ENCODE peak calls at places on chromosomes 7 and 10, in six cellular contexts. Y is Peyer's patch, W is heart left ventricle, Z is transverse colon, E is right lobe of liver, P is uterus. S is an unnamed sample.

GRCh38 chr10:88417337-88417736 is 165.8 kb downstream of the RNLS start:
- DNase-seq in Y (no peak), W (no peak), Z (no peak), E (no peak), P (no peak), S (no peak)

GRCh38 chr7:157903715-157904114 is 566.9 kb downstream of the DNAJB6 start:
- DNase-seq in Y (no peak), W (no peak), Z (no peak), E (peak), P (no peak), S (no peak)

GRCh38 chr7:1122832-1123501 is 35.1 kb downstream of the GPER1 start:
- DNase-seq in Y (no peak), W (peak), Z (no peak), E (no peak), P (no peak), S (no peak)

GRCh38 chr10:22693371-22693784 is 21.0 kb downstream of the PIP4K2A start:
- DNase-seq in Y (no peak), W (no peak), Z (no peak), E (no peak), P (no peak), S (no peak)

GRCh38 chr7:80480566-80480965 is 31.3 kb downstream of the GNAT3 start:
- DNase-seq in Y (no peak), W (no peak), Z (no peak), E (no peak), P (no peak), S (no peak)

GRCh38 chr7:22718200-22718711 is 8.7 kb upstream of the IL6 start:
- DNase-seq in Y (no peak), W (no peak), Z (no peak), E (no peak), P (no peak), S (no peak)

GRCh38 chr10:87635498-87636312 is 24.0 kb upstream of the PAPSS2 start:
- DNase-seq in Y (no peak), W (no peak), Z (no peak), E (no peak), P (no peak), S (no peak)

GRCh38 chr7:120272261-120272895 is 597 bp upstream of the KCND2 start:
- DNase-seq in Y (no peak), W (no peak), Z (no peak), E (no peak), P (peak), S (no peak)

GRCh38 chr10:86348321-86349210 is 18.0 kb downstream of the GRID1 start:
- DNase-seq in Y (no peak), W (no peak), Z (no peak), E (no peak), P (no peak), S (no peak)

GRCh38 chr7:132876576-132876975 is 205.3 kb downstream of the CHCHD3 start:
- DNase-seq in Y (no peak), W (no peak), Z (no peak), E (no peak), P (no peak), S (no peak)

GRCh38 chr7:157683251-157684156 is 346.7 kb downstream of the DNAJB6 start:
- DNase-seq in Y (no peak), W (no peak), Z (no peak), E (no peak), P (no peak), S (no peak)

GRCh38 chr10:131141645-131142445 is 169.7 kb downstream of the TCERG1L start:
- DNase-seq in Y (no peak), W (no peak), Z (no peak), E (no peak), P (no peak), S (no peak)

GRCh38 chr10:106636781-106637491 is 527.6 kb downstream of the SORCS1 start:
- DNase-seq in Y (no peak), W (no peak), Z (no peak), E (no peak), P (no peak), S (no peak)

GRCh38 chr7:128215281-128215680 is 25.8 kb upstream of the LEP start:
- DNase-seq in Y (no peak), W (no peak), Z (no peak), E (no peak), P (no peak), S (no peak)

GRCh38 chr7:81618400-81619014 is 151.3 kb downstream of the HGF start:
- DNase-seq in Y (no peak), W (no peak), Z (no peak), E (no peak), P (no peak), S (no peak)

GRCh38 chr7:127447326-127447945 is 54.9 kb upstream of the ZNF800 start:
- DNase-seq in Y (peak), W (no peak), Z (peak), E (no peak), P (no peak), S (no peak)

GRCh38 chr10:71767420-71768035 is 5.8 kb downstream of the VSIR start:
- DNase-seq in Y (no peak), W (peak), Z (peak), E (no peak), P (peak), S (no peak)

GRCh38 chr10:72834183-72834825 is 59.2 kb upstream of the OIT3 start:
- DNase-seq in Y (no peak), W (peak), Z (no peak), E (no peak), P (peak), S (peak)

GRCh38 chr7:101096331-101096956 is 11.2 kb downstream of the TRIM56 start:
- DNase-seq in Y (no peak), W (no peak), Z (no peak), E (no peak), P (no peak), S (no peak)

GRCh38 chr7:157490465-157490912 is 153.7 kb downstream of the DNAJB6 start:
- DNase-seq in Y (no peak), W (peak), Z (no peak), E (peak), P (peak), S (no peak)

GRCh38 chr7:43636093-43636492 is 53.2 kb downstream of the STK17A start:
- DNase-seq in Y (no peak), W (no peak), Z (no peak), E (no peak), P (no peak), S (peak)

GRCh38 chr7:45978010-45978681 is 57.1 kb upstream of the IGFBP3 start:
- DNase-seq in Y (no peak), W (no peak), Z (no peak), E (no peak), P (peak), S (peak)

GRCh38 chr10:100985336-100985735 is 2.0 kb downstream of the MRPL43 start:
- DNase-seq in Y (no peak), W (no peak), Z (no peak), E (no peak), P (no peak), S (no peak)

GRCh38 chr7:151247611-151248176 is 800 bp downstream of the SMARCD3 start:
- DNase-seq in Y (no peak), W (peak), Z (no peak), E (no peak), P (no peak), S (no peak)

GRCh38 chr7:15104411-15105092 is 202.0 kb upstream of the DGKB start:
- DNase-seq in Y (no peak), W (no peak), Z (no peak), E (no peak), P (no peak), S (no peak)

GRCh38 chr10:71176661-71177060 is 35.7 kb upstream of the UNC5B start:
- DNase-seq in Y (no peak), W (no peak), Z (no peak), E (no peak), P (no peak), S (no peak)

GRCh38 chr7:112422842-112423496 is 27.3 kb upstream of the IFRD1 start:
- DNase-seq in Y (peak), W (peak), Z (peak), E (peak), P (peak), S (peak)

GRCh38 chr7:38318241-38318640 is 44.8 kb upstream of the TARP start:
- DNase-seq in Y (no peak), W (no peak), Z (no peak), E (no peak), P (no peak), S (no peak)

GRCh38 chr7:105806592-105807266 is 69.7 kb downstream of the ATXN7L1 start:
- DNase-seq in Y (peak), W (no peak), Z (peak), E (no peak), P (no peak), S (no peak)

GRCh38 chr10:4191354-4191753 is 406.3 kb upstream of the KLF6 start:
- DNase-seq in Y (no peak), W (no peak), Z (no peak), E (no peak), P (no peak), S (no peak)

GRCh38 chr10:29157321-29157720 is 131.5 kb upstream of the LYZL1 start:
- DNase-seq in Y (no peak), W (no peak), Z (no peak), E (no peak), P (no peak), S (no peak)

GRCh38 chr10:33032354-33033254 is 74.6 kb upstream of the ITGB1 start:
- DNase-seq in Y (no peak), W (no peak), Z (no peak), E (no peak), P (no peak), S (no peak)

GRCh38 chr7:101234636-101235035 is 3.0 kb downstream of the CLDN15 start:
- DNase-seq in Y (no peak), W (no peak), Z (peak), E (no peak), P (no peak), S (no peak)

GRCh38 chr10:99285846-99286245 is 43.3 kb upstream of the CNNM1 start:
- DNase-seq in Y (no peak), W (no peak), Z (no peak), E (no peak), P (no peak), S (no peak)

GRCh38 chr10:127600479-127600878 is 51.4 kb downstream of the NPS start:
- DNase-seq in Y (no peak), W (no peak), Z (no peak), E (no peak), P (no peak), S (no peak)

GRCh38 chr7:94301024-94301588 is 93.6 kb upstream of the COL1A2 start:
- DNase-seq in Y (peak), W (peak), Z (peak), E (no peak), P (peak), S (peak)

GRCh38 chr7:115511330-115511729 is 519.2 kb downstream of the TFEC start:
- DNase-seq in Y (no peak), W (no peak), Z (no peak), E (no peak), P (no peak), S (no peak)

GRCh38 chr10:105409370-105409769 is 768.3 kb downstream of the SORCS3 start:
- DNase-seq in Y (no peak), W (no peak), Z (no peak), E (no peak), P (no peak), S (no peak)

GRCh38 chr10:105413997-105414396 is 772.9 kb downstream of the SORCS3 start:
- DNase-seq in Y (no peak), W (no peak), Z (no peak), E (no peak), P (no peak), S (no peak)
- TF ChIP-seq POLR2A in Y (no peak), W (no peak), Z (no peak), E (no peak), P (no peak), S (no peak)

GRCh38 chr7:2232766-2233520 is at the start of gene MAD1L1:
- DNase-seq in Y (peak), W (peak), Z (peak), E (peak), P (peak), S (peak)
- TF ChIP-seq POLR2A in Y (peak), W (peak), Z (peak), E (peak), P (peak), S (peak)

DNA sequence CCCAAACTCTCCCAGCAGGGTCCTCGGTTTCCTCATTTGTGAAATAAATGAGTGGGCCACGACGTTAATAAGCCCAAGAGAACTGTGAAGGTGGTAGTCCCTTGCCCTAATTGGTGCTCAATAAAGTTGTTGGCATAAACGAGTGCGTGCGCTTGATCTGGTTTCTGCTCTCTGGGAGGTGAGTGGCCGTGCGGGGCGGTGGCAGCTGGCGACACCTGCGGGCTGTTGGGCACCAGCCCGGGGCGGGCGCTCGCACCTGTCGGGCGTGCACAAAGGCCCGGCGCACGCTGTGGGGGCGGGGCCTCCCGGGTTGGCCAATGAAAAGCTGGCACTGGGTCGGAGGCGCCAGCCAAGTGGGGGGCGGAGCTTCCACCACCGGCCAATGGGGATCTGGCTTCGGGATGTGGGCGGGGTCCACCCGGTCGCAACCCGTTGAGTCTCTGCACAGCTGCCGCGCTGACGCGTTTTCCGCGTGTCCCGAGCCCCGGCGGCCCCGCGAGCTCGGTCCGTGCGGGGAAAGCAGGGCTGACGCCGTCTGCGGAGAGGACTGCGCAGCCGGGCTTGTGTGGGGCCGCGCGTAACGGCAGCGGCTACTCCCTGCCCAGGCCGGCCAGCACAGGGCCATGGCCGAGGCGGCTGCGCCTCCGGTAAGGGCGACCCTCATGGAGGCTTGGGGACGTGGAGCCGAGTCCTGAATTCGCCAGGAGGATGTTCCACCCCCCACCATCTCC is 23.0 kb downstream of the ZNF783 start:
- DNase-seq in Y (peak), W (peak), Z (peak), E (peak), P (peak), S (peak)
- TF ChIP-seq POLR2A in Y (peak), W (peak), Z (peak), E (no peak), P (peak), S (peak)

DNA sequence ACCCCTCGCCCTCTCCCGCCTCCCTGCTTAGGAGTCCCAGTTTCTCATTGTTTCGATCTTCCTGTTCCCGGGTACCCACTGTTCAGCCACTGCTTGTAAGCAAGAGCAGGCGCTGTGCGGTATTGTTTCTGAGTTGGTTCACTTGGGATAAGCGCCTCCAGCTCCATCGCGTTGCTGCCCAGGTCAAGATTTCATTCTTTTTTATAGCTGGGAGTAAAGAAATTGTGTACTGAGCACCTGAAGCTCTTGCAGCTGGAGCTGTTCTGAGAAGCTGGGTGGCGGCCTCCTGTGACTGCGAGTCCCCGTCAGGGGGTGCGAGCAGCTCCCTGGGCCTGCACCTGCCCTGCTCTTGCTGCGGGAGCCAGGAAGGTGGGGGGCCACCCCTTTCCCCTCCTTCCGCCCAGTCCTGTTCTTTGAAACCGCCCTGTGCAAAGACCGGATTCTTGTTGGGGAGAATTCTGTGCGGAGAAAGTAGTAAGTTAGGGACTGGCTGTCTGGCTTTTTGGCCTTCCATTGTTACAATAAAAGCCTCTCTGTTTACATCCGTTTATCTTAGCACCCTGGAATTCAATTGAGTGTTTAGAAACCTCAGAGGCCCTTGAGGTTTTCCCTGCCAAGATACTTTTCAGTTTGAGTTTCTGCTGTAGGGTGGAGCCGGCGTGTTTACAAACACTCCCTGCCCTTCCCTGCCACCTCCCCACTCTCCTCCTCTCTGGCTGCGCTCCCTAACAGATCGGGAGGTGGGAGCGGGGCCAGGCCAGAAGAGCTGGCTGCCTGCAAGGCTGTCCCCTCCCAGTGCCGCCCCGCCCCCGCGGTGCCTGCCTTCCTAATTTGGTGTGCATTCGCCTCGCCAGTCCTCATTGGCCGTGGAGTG is 30.8 kb upstream of the AP5Z1 start:
- DNase-seq in Y (peak), W (peak), Z (peak), E (peak), P (peak), S (peak)
- TF ChIP-seq POLR2A in Y (peak), W (peak), Z (peak), E (peak), P (peak), S (peak)

S was measured in prostate gland.